ENCODE peak calls at places on chromosomes 6 and 20, in five cellular contexts. One of them, this sample, is unnamed.

GRCh38 chr6:90446164-90446563 is 140.7 kb downstream of the MAP3K7 start:
- DNase-seq in IMR-90: peak
- DNase-seq in heart right ventricle: no peak
- DNase-seq in psoas muscle: no peak
- DNase-seq in breast epithelium: no peak
- DNase-seq in this sample: no peak

GRCh38 chr6:11140061-11140460 is 28.5 kb upstream of the ERVFRD-1 start:
- DNase-seq in IMR-90: peak
- DNase-seq in heart right ventricle: no peak
- DNase-seq in psoas muscle: no peak
- DNase-seq in breast epithelium: no peak
- DNase-seq in this sample: no peak

GRCh38 chr20:50346372-50347347 is 156.0 kb downstream of the CEBPB start:
- DNase-seq in IMR-90: peak
- DNase-seq in heart right ventricle: peak
- DNase-seq in psoas muscle: peak
- DNase-seq in breast epithelium: peak
- DNase-seq in this sample: peak

GRCh38 chr6:107488875-107489635 is 862 bp upstream of the SOBP start:
- DNase-seq in IMR-90: peak
- DNase-seq in heart right ventricle: peak
- DNase-seq in psoas muscle: peak
- DNase-seq in breast epithelium: no peak
- DNase-seq in this sample: peak

GRCh38 chr6:152552616-152553209 is 84.4 kb downstream of the SYNE1 start:
- DNase-seq in IMR-90: peak
- DNase-seq in heart right ventricle: peak
- DNase-seq in psoas muscle: peak
- DNase-seq in breast epithelium: no peak
- DNase-seq in this sample: no peak

GRCh38 chr20:13613917-13614316 is 24.8 kb downstream of the TASP1 start:
- DNase-seq in IMR-90: no peak
- DNase-seq in heart right ventricle: no peak
- DNase-seq in psoas muscle: no peak
- DNase-seq in breast epithelium: no peak
- DNase-seq in this sample: no peak

GRCh38 chr20:18645196-18645745 is 57.4 kb downstream of the DTD1 start:
- DNase-seq in IMR-90: no peak
- DNase-seq in heart right ventricle: no peak
- DNase-seq in psoas muscle: no peak
- DNase-seq in breast epithelium: no peak
- DNase-seq in this sample: no peak

GRCh38 chr20:8094845-8095244 is 37.2 kb upstream of the PLCB1 start:
- DNase-seq in IMR-90: peak
- DNase-seq in heart right ventricle: no peak
- DNase-seq in psoas muscle: no peak
- DNase-seq in breast epithelium: no peak
- DNase-seq in this sample: no peak

GRCh38 chr6:3269412-3269975 is 10.7 kb downstream of the PSMG4 start:
- DNase-seq in IMR-90: no peak
- DNase-seq in heart right ventricle: no peak
- DNase-seq in psoas muscle: no peak
- DNase-seq in breast epithelium: no peak
- DNase-seq in this sample: no peak

GRCh38 chr20:45441746-45442145 is 25.8 kb downstream of the PIGT start:
- DNase-seq in IMR-90: no peak
- DNase-seq in heart right ventricle: no peak
- DNase-seq in psoas muscle: no peak
- DNase-seq in breast epithelium: no peak
- DNase-seq in this sample: no peak

GRCh38 chr20:32975698-32976674 is 28.2 kb downstream of the SUN5 start:
- DNase-seq in IMR-90: no peak
- DNase-seq in heart right ventricle: peak
- DNase-seq in psoas muscle: no peak
- DNase-seq in breast epithelium: peak
- DNase-seq in this sample: peak

GRCh38 chr20:18527339-18527738 is 19.6 kb downstream of the SEC23B start:
- DNase-seq in IMR-90: no peak
- DNase-seq in heart right ventricle: no peak
- DNase-seq in psoas muscle: no peak
- DNase-seq in breast epithelium: no peak
- DNase-seq in this sample: no peak

GRCh38 chr20:4162766-4163165 is 147.4 kb upstream of the RNF24 start:
- DNase-seq in IMR-90: no peak
- DNase-seq in heart right ventricle: no peak
- DNase-seq in psoas muscle: no peak
- DNase-seq in breast epithelium: no peak
- DNase-seq in this sample: no peak

GRCh38 chr6:161393839-161394364 is 120.0 kb upstream of the AGPAT4 start:
- DNase-seq in IMR-90: peak
- DNase-seq in heart right ventricle: peak
- DNase-seq in psoas muscle: no peak
- DNase-seq in breast epithelium: no peak
- DNase-seq in this sample: no peak

GRCh38 chr6:33453361-33454008 is 891 bp upstream of the ZBTB9 start:
- DNase-seq in IMR-90: no peak
- DNase-seq in heart right ventricle: no peak
- DNase-seq in psoas muscle: no peak
- DNase-seq in breast epithelium: no peak
- DNase-seq in this sample: no peak

GRCh38 chr20:50348118-50348517 is 157.5 kb downstream of the CEBPB start:
- DNase-seq in IMR-90: no peak
- DNase-seq in heart right ventricle: peak
- DNase-seq in psoas muscle: no peak
- DNase-seq in breast epithelium: no peak
- DNase-seq in this sample: no peak

GRCh38 chr6:90209527-90209926 is 87.1 kb downstream of the BACH2 start:
- DNase-seq in IMR-90: no peak
- DNase-seq in heart right ventricle: no peak
- DNase-seq in psoas muscle: no peak
- DNase-seq in breast epithelium: no peak
- DNase-seq in this sample: no peak

GRCh38 chr6:119065382-119065781 is 13.1 kb downstream of the FAM184A start:
- DNase-seq in IMR-90: no peak
- DNase-seq in heart right ventricle: no peak
- DNase-seq in psoas muscle: no peak
- DNase-seq in breast epithelium: no peak
- DNase-seq in this sample: no peak

GRCh38 chr6:170203212-170203611 is 87.7 kb downstream of the DLL1 start:
- DNase-seq in IMR-90: no peak
- DNase-seq in heart right ventricle: no peak
- DNase-seq in psoas muscle: no peak
- DNase-seq in breast epithelium: no peak
- DNase-seq in this sample: peak

GRCh38 chr6:35238843-35239289 is 20.7 kb upstream of the ZNF76 start:
- DNase-seq in IMR-90: no peak
- DNase-seq in heart right ventricle: peak
- DNase-seq in psoas muscle: no peak
- DNase-seq in breast epithelium: no peak
- DNase-seq in this sample: no peak

GRCh38 chr20:56765172-56766073 is 136.3 kb downstream of the TFAP2C start:
- DNase-seq in IMR-90: no peak
- DNase-seq in heart right ventricle: no peak
- DNase-seq in psoas muscle: no peak
- DNase-seq in breast epithelium: no peak
- DNase-seq in this sample: no peak

GRCh38 chr6:108876929-108877775 is 28.9 kb downstream of the ARMC2 start:
- DNase-seq in IMR-90: peak
- DNase-seq in heart right ventricle: peak
- DNase-seq in psoas muscle: peak
- DNase-seq in breast epithelium: no peak
- DNase-seq in this sample: peak

GRCh38 chr20:63497138-63497945 is 1.5 kb downstream of the EEF1A2 start:
- DNase-seq in IMR-90: no peak
- DNase-seq in heart right ventricle: no peak
- DNase-seq in psoas muscle: peak
- DNase-seq in breast epithelium: no peak
- DNase-seq in this sample: no peak

GRCh38 chr20:38435555-38435939 is 419 bp upstream of the SNHG17 start:
- DNase-seq in IMR-90: peak
- DNase-seq in heart right ventricle: no peak
- DNase-seq in psoas muscle: no peak
- DNase-seq in breast epithelium: no peak
- DNase-seq in this sample: no peak

GRCh38 chr6:157193443-157193996 is 129.8 kb downstream of the TMEM242 start:
- DNase-seq in IMR-90: no peak
- DNase-seq in heart right ventricle: no peak
- DNase-seq in psoas muscle: no peak
- DNase-seq in breast epithelium: no peak
- DNase-seq in this sample: no peak

GRCh38 chr20:8151371-8151770 is 19.3 kb downstream of the PLCB1 start:
- DNase-seq in IMR-90: no peak
- DNase-seq in heart right ventricle: no peak
- DNase-seq in psoas muscle: no peak
- DNase-seq in breast epithelium: no peak
- DNase-seq in this sample: no peak

GRCh38 chr20:62953839-62954703 is 1.6 kb downstream of the SLC17A9 start:
- DNase-seq in IMR-90: peak
- DNase-seq in heart right ventricle: peak
- DNase-seq in psoas muscle: peak
- DNase-seq in breast epithelium: no peak
- DNase-seq in this sample: peak

GRCh38 chr6:31144970-31145340 is 6.1 kb upstream of the PSORS1C2 start:
- DNase-seq in IMR-90: no peak
- DNase-seq in heart right ventricle: no peak
- DNase-seq in psoas muscle: peak
- DNase-seq in breast epithelium: no peak
- DNase-seq in this sample: no peak
- H3K4me3 ChIP-seq in IMR-90: no peak
- H3K4me3 ChIP-seq in heart right ventricle: no peak
- H3K4me3 ChIP-seq in psoas muscle: no peak
- H3K4me3 ChIP-seq in breast epithelium: no peak
- H3K4me3 ChIP-seq in this sample: no peak

GRCh38 chr6:96014846-96015245 is 928 bp upstream of the FUT9 start:
- DNase-seq in IMR-90: no peak
- DNase-seq in heart right ventricle: no peak
- DNase-seq in psoas muscle: no peak
- DNase-seq in breast epithelium: no peak
- DNase-seq in this sample: no peak

GRCh38 chr6:96016781-96017180 is 1.0 kb downstream of the FUT9 start:
- DNase-seq in IMR-90: no peak
- DNase-seq in heart right ventricle: no peak
- DNase-seq in psoas muscle: no peak
- DNase-seq in breast epithelium: no peak
- DNase-seq in this sample: no peak

GRCh38 chr6:96015321-96015790 is 418 bp upstream of the FUT9 start:
- DNase-seq in IMR-90: no peak
- DNase-seq in heart right ventricle: no peak
- DNase-seq in psoas muscle: peak
- DNase-seq in breast epithelium: no peak
- DNase-seq in this sample: no peak

GRCh38 chr6:96013531-96013930 is 2.2 kb upstream of the FUT9 start:
- DNase-seq in IMR-90: no peak
- DNase-seq in heart right ventricle: no peak
- DNase-seq in psoas muscle: no peak
- DNase-seq in breast epithelium: no peak
- DNase-seq in this sample: no peak

GRCh38 chr6:96015791-96016776 is at the start of gene FUT9:
- DNase-seq in IMR-90: no peak
- DNase-seq in heart right ventricle: no peak
- DNase-seq in psoas muscle: peak
- DNase-seq in breast epithelium: no peak
- DNase-seq in this sample: no peak
- TF ChIP-seq CTCF in IMR-90: no peak
- TF ChIP-seq CTCF in heart right ventricle: no peak
- TF ChIP-seq CTCF in psoas muscle: no peak
- TF ChIP-seq CTCF in breast epithelium: no peak
- TF ChIP-seq CTCF in this sample: no peak

DNA sequence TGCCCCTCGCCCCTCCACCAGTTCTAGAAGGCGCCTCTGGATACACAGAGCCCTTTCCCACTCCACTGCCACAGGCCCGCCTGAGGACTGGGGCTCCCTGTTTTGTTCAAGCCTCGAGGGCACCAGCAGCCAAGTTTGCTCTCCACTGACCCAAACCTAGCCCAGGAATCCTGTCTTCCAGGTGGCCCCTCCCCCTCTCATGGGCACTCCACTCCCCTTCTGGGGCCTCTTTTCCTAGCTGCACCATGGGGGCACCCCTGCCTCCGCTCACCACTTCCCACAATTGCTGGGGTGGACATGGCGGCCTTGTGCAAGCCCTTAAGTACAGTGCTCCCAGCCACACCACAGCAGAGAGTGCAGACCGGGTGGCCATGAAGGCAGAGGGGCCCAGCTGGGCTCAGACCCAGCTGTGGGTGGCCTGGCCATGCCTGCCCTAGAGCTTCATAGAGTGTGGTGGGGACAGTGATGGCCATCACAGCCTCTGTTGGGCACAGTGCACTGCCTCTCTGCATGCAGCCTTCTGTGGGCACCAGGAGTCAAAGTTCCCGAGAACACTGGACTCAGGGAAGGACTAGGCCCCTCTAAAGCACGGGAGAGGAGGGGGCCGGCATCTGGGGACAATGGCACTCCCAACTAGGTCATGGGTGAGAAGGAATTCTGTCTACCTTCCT is 1.3 kb downstream of the MYL9 start:
- DNase-seq in IMR-90: no peak
- DNase-seq in heart right ventricle: no peak
- DNase-seq in psoas muscle: peak
- DNase-seq in breast epithelium: no peak
- DNase-seq in this sample: no peak
- H3K27ac ChIP-seq in IMR-90: peak
- H3K27ac ChIP-seq in heart right ventricle: peak
- H3K27ac ChIP-seq in psoas muscle: peak
- H3K27ac ChIP-seq in breast epithelium: peak
- H3K27ac ChIP-seq in this sample: peak

GRCh38 chr6:38725414-38726183 is 10.5 kb downstream of the DNAH8 start:
- DNase-seq in IMR-90: no peak
- DNase-seq in heart right ventricle: no peak
- DNase-seq in psoas muscle: no peak
- DNase-seq in breast epithelium: no peak
- DNase-seq in this sample: no peak

GRCh38 chr6:38723783-38724182 is 8.7 kb downstream of the DNAH8 start:
- DNase-seq in IMR-90: no peak
- DNase-seq in heart right ventricle: no peak
- DNase-seq in psoas muscle: no peak
- DNase-seq in breast epithelium: no peak
- DNase-seq in this sample: no peak

GRCh38 chr6:38722037-38722436 is 6.9 kb downstream of the DNAH8 start:
- DNase-seq in IMR-90: no peak
- DNase-seq in heart right ventricle: no peak
- DNase-seq in psoas muscle: no peak
- DNase-seq in breast epithelium: no peak
- DNase-seq in this sample: no peak

GRCh38 chr6:38722727-38723334 is 7.7 kb downstream of the DNAH8 start:
- DNase-seq in IMR-90: no peak
- DNase-seq in heart right ventricle: no peak
- DNase-seq in psoas muscle: no peak
- DNase-seq in breast epithelium: no peak
- DNase-seq in this sample: no peak

DNA sequence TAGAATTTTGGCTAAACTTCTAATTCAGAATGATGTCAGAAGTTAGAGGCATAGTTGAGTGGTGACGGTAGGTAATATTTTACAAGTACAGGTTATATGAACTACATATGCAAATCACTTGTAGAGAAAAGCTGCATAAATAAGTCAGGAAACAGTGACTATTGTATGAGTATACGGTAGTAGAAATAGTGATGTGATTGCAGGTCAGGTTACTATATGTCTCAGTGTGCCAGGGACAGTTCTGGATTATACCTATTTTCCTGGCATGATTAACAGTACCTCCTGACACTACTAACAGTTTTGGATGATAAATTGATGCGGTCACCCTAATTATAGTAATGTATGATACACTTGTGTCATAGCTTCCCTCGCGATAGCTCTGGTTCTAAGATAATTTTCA is 9.2 kb downstream of the DNAH8 start:
- DNase-seq in IMR-90: no peak
- DNase-seq in heart right ventricle: no peak
- DNase-seq in psoas muscle: no peak
- DNase-seq in breast epithelium: no peak
- DNase-seq in this sample: no peak
- H3K4me3 ChIP-seq in IMR-90: no peak
- H3K4me3 ChIP-seq in heart right ventricle: no peak
- H3K4me3 ChIP-seq in psoas muscle: no peak
- H3K4me3 ChIP-seq in breast epithelium: no peak
- H3K4me3 ChIP-seq in this sample: no peak